ENCODE peak calls at places on chromosomes 3 and 15, in four cellular contexts. N is mammary epithelial cell, V is GM13977, B is glutamatergic neuron. E is an unnamed sample.

GRCh38 chr15:32794973-32795372 is 77.2 kb downstream of the GREM1 start:
- DNase-seq in N (peak), V (no peak), B (no peak), E (no peak)

GRCh38 chr3:71247221-71247947 is 336.1 kb downstream of the FOXP1 start:
- DNase-seq in V (no peak), N (peak), B (peak), E (no peak)

GRCh38 chr3:49910409-49911123 is 6.9 kb upstream of the MST1R start:
- DNase-seq in B (peak), V (no peak), N (no peak), E (no peak)

GRCh38 chr15:78083687-78084358 is 6.3 kb upstream of the TBC1D2B start:
- DNase-seq in B (no peak), V (no peak), N (no peak), E (no peak)

GRCh38 chr3:13579089-13579488 is 30.2 kb downstream of the FBLN2 start:
- DNase-seq in V (no peak), B (no peak), N (peak), E (no peak)

GRCh38 chr15:41886741-41887140 is 7.1 kb downstream of the SPTBN5 start:
- DNase-seq in B (no peak), V (no peak), N (no peak), E (no peak)

GRCh38 chr15:68298882-68299381 is 21.4 kb downstream of the FEM1B start:
- DNase-seq in B (no peak), V (peak), N (no peak), E (peak)

GRCh38 chr15:80986487-80986886 is 3.1 kb downstream of the MESD start:
- DNase-seq in N (no peak), V (no peak), B (no peak), E (no peak)

GRCh38 chr15:58966698-58967097 is 20.8 kb upstream of the RNF111 start:
- DNase-seq in N (peak), V (no peak), B (no peak), E (no peak)

GRCh38 chr3:162370136-162370535 is 873.5 kb downstream of the OTOL1 start:
- DNase-seq in B (no peak), V (no peak), N (no peak), E (no peak)

GRCh38 chr3:71784914-71785593 is at the start of gene PROK2:
- DNase-seq in V (peak), B (peak), N (no peak), E (no peak)

GRCh38 chr3:94936023-94936580 is 873.2 kb downstream of the NSUN3 start:
- DNase-seq in B (no peak), V (no peak), N (peak), E (no peak)

GRCh38 chr3:19937459-19938362 is 3.7 kb upstream of the EFHB start:
- DNase-seq in B (no peak), N (peak), V (no peak), E (no peak)
- TF ChIP-seq CTCF in B (no peak), N (no peak), V (no peak), E (no peak)

GRCh38 chr3:165713479-165713878 is 123.7 kb downstream of the BCHE start:
- DNase-seq in N (no peak), B (no peak), V (no peak), E (no peak)

GRCh38 chr3:165712382-165712781 is 124.8 kb downstream of the BCHE start:
- DNase-seq in V (no peak), B (no peak), N (no peak), E (no peak)

DNA sequence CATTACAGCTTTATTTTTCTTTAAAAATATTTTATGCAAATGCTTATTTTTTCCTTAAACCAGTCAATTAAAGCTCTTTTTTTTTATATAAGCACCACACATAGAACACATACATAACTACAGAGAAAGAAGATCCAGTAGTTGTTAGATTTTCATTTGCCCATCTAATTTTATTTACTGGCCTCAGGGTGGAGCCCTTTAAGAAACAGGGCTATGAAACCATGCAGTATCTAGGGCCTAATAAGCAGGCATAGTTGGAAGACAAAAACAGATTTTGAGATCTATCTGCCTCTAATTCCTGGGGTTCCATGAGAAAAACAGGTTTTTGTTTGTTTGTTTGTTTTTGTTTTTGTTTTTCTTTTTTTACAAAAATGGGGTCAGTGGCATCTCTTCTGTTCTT is 120.6 kb downstream of the BCHE start:
- DNase-seq in V (no peak), N (no peak), B (no peak), E (no peak)
- TF ChIP-seq CTCF in V (no peak), N (no peak), B (no peak), E (no peak)

GRCh38 chr3:42655331-42655888 is 1.9 kb downstream of the ZBTB47 start:
- DNase-seq in N (no peak), B (no peak), V (peak), E (no peak)

GRCh38 chr3:42658091-42658770 is 4.7 kb downstream of the ZBTB47 start:
- DNase-seq in N (no peak), B (no peak), V (no peak), E (no peak)

GRCh38 chr3:42655980-42656679 is 2.6 kb downstream of the ZBTB47 start:
- DNase-seq in V (no peak), B (no peak), N (peak), E (no peak)

GRCh38 chr3:42657675-42658074 is 4.2 kb downstream of the ZBTB47 start:
- DNase-seq in V (no peak), N (no peak), B (no peak), E (no peak)

GRCh38 chr3:42656680-42657610 is 3.4 kb downstream of the ZBTB47 start:
- DNase-seq in V (no peak), N (no peak), B (no peak), E (no peak)
- TF ChIP-seq CTCF in V (no peak), N (no peak), B (no peak), E (no peak)

DNA sequence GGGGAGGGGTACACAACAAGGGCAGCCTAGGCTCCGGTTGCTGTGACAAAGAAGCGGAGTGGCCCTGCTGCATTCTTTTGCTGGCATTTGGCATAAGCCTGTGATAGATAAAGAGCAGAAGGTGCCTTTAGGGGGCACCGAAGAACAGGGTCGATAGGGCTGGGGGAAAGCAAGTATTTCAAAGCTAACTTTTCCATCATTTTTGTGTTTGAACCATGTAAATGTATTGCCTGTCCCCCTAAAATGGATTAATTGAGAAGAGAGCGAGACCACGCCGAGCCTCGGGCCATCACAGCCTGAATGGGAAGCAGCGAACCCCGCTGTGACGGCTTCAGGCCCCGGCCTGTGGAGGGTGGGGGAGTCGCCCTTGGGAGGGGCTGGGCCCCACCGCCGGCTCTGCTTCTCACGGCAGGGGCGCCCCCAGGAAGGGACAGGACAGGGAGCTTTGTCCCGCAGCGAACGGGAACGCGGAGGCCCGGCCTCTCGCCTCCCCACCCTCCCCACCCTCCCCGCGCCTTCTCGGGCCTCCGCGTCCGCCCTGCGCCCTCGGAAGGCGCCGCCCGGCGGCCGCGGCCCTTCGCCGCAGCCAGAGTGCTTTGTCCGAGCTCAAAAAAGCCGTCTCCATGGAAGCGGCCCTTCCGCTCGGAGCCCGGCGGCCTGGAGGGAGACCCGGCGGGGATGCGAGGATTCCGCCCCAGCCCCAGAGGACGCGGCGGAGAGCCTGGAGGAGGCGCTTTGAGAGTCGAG is 32.4 kb upstream of the ALDH1L1 start:
- DNase-seq in N (no peak), B (peak), V (peak), E (peak)
- TF ChIP-seq CTCF in N (no peak), B (peak), V (peak), E (peak)

GRCh38 chr15:101251830-101252820 is at the start of gene CHSY1:
- DNase-seq in N (peak), B (peak), V (peak), E (peak)
- TF ChIP-seq CTCF in N (peak), B (no peak), V (peak), E (peak)

GRCh38 chr3:43650345-43650744 is 28.5 kb upstream of the ANO10 start:
- DNase-seq in B (no peak), V (no peak), N (no peak), E (no peak)

GRCh38 chr3:43648957-43649356 is 27.1 kb upstream of the ANO10 start:
- DNase-seq in B (no peak), V (no peak), N (no peak), E (no peak)

GRCh38 chr3:43644443-43644842 is 22.6 kb upstream of the ANO10 start:
- DNase-seq in V (no peak), N (no peak), B (no peak), E (no peak)

GRCh38 chr3:43649365-43649968 is 27.7 kb upstream of the ANO10 start:
- DNase-seq in N (no peak), V (no peak), B (no peak), E (no peak)

DNA sequence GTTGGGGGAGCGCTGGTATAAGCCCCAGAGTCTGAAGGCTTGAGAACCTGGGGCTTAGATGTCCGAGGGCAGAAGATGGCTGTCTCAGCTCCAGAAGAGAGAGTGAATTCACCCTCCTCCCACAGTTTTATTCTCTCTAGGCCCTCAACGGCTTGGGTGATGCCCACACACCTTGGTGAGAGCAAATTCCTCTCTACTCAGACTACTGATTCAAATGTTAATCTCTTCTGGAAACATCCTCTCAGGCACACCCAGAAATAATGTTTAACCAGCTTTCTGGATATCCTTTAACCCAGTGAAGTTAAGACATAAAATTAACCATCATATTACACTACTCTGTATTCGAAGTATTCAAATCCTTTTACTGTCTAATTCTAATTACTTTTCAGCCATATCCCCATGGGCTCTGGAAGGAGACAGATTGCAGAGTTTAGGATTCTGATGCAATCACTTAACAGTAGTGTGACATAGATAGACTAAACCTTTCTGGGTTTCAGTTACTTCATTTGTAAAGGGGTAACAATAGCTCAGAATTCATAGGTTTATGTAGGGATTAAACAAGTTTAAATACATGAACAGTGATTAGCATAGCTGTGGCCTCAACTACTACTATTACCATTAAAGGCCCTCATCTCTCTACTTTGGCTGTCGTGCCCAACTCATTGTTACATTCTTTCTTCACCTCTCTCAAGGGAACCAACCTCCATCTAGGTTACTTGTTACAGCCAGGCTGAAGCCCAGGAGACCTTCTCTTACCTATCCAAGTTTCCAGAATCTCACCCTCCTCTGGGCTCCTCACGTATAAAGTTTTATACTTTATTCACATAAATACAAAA is 25.7 kb upstream of the ANO10 start:
- DNase-seq in V (no peak), B (no peak), N (no peak), E (no peak)
- TF ChIP-seq CTCF in V (no peak), B (no peak), N (no peak), E (no peak)

GRCh38 chr3:38579146-38579545 is 70.3 kb downstream of the SCN5A start:
- DNase-seq in V (no peak), B (peak), N (peak), E (no peak)
- TF ChIP-seq CTCF in V (no peak), B (no peak), N (peak), E (no peak)

GRCh38 chr3:127337911-127338531 is 50.2 kb upstream of the PRR20G start:
- DNase-seq in V (no peak), N (no peak), B (no peak), E (no peak)

GRCh38 chr3:127337001-127337400 is 49.2 kb upstream of the PRR20G start:
- DNase-seq in B (no peak), N (no peak), V (no peak), E (no peak)

GRCh38 chr3:127339016-127339415 is 51.2 kb upstream of the PRR20G start:
- DNase-seq in N (no peak), B (no peak), V (no peak), E (no peak)

GRCh38 chr3:127339943-127340861 is 52.4 kb upstream of the PRR20G start:
- DNase-seq in V (no peak), B (peak), N (no peak), E (no peak)

DNA sequence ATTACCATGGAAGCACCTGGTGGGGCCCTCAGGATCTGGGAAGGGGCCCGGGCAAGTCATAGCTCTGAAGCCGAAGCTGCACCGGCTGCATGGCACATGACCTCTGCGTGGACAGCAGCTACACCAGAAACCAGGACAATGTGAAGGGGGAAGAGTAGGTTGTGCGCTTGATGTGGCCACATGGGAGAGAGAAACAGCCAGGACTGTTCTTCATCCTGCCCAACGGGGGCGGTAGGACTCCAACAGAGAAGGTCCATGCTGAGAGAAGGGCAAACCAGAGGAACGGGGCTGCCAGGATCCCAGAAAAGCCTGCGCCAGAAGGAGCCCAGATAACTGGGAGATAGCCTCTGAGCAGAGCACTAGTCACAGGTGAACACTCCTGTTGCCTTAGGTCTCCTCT is 54.9 kb upstream of the PRR20G start:
- DNase-seq in V (no peak), N (no peak), B (no peak), E (no peak)
- TF ChIP-seq CTCF in V (no peak), N (peak), B (no peak), E (no peak)

DNA sequence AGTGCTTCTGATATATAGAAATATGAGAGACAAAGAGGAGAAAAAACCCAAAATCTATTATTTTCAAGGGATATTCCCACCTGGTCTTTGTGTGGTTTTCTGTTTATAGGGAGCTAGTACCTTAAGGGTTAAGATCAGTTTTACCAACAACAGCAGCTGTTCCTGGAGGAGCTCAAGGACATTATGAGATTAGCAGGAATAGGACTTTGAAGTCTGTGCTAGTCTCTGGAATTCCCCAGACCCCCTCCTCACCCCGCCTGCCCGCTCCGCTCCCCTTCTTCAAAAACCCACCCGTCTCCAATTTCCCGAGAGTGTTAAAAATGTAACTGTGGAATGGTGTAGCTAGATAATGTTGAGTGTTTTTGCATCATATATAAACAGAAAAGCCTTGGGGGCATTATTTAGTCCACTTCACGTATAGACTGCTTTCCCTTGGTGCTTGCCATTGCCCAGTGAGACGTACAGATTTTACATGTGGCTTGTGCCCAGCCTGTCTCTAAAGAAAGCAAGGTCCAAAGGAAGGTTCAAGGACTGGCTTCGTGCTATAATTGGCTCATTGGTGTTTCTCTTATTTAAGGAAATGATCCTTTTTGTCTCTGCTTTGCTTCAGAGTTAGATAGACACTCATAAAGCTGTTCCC is 65.0 kb upstream of the SEMA6D start:
- DNase-seq in V (no peak), B (no peak), N (no peak), E (no peak)
- TF ChIP-seq CTCF in V (no peak), B (no peak), N (no peak), E (no peak)

GRCh38 chr15:63600646-63601025 is 3.4 kb downstream of the FBXL22 start:
- DNase-seq in N (peak), B (peak), V (peak), E (peak)
- TF ChIP-seq CTCF in N (no peak), B (no peak), V (peak), E (no peak)

E was measured in GM06990.